ENCODE peak calls at places on chromosomes 2 and 18, in four cellular contexts. C is K562, Q is HCT116, H is HepG2. Z is an unnamed sample.

GRCh38 chr18:63206433-63207153 is 113.0 kb downstream of the BCL2 start:
- DNase-seq in C (no peak), Q (no peak), H (no peak), Z (no peak)

GRCh38 chr18:51044928-51045587 is 15.0 kb downstream of the SMAD4 start:
- DNase-seq in C (peak), Q (no peak), H (no peak), Z (no peak)

GRCh38 chr2:37323176-37323575 is 1.5 kb downstream of the PRKD3 start:
- DNase-seq in C (peak), Q (no peak), H (no peak), Z (no peak)

GRCh38 chr2:97936199-97936598 is 59.5 kb downstream of the TMEM131 start:
- DNase-seq in C (peak), Q (peak), H (peak), Z (no peak)

GRCh38 chr2:126657146-126657635 is 1.2 kb downstream of the GYPC start:
- DNase-seq in C (peak), Q (no peak), H (no peak), Z (no peak)

GRCh38 chr2:178419123-178419522 is 31.9 kb downstream of the PRKRA start:
- DNase-seq in C (no peak), Q (no peak), H (no peak), Z (no peak)

GRCh38 chr2:37378411-37378810 is 34.0 kb downstream of the QPCT start:
- DNase-seq in C (no peak), Q (peak), H (peak), Z (no peak)

GRCh38 chr2:84878459-84878858 is 2.4 kb downstream of the TRABD2A start:
- DNase-seq in C (no peak), Q (no peak), H (peak), Z (no peak)

GRCh38 chr2:232999354-232999753 is 13.7 kb downstream of the NGEF start:
- DNase-seq in C (no peak), Q (no peak), H (peak), Z (no peak)

GRCh38 chr2:219308142-219309093 is 783 bp downstream of the PTPRN start:
- DNase-seq in C (peak), Q (peak), H (peak), Z (no peak)

GRCh38 chr2:174198846-174199564 is 49.3 kb downstream of the OLA1 start:
- DNase-seq in C (no peak), Q (no peak), H (no peak), Z (no peak)

GRCh38 chr2:212441141-212441540 is 97.5 kb downstream of the ERBB4 start:
- DNase-seq in C (peak), Q (no peak), H (no peak), Z (no peak)

GRCh38 chr2:39875182-39875913 is 96.3 kb upstream of the THUMPD2 start:
- DNase-seq in C (no peak), Q (no peak), H (no peak), Z (no peak)

GRCh38 chr2:29314816-29315571 is 199.8 kb downstream of the CLIP4 start:
- DNase-seq in C (no peak), Q (no peak), H (no peak), Z (no peak)

GRCh38 chr2:29309090-29310054 is 194.2 kb downstream of the CLIP4 start:
- DNase-seq in C (peak), Q (peak), H (peak), Z (peak)

GRCh38 chr2:29311458-29311857 is 196.2 kb downstream of the CLIP4 start:
- DNase-seq in C (no peak), Q (no peak), H (no peak), Z (no peak)

GRCh38 chr2:29307522-29307921 is 192.3 kb downstream of the CLIP4 start:
- DNase-seq in C (no peak), Q (no peak), H (no peak), Z (no peak)

DNA sequence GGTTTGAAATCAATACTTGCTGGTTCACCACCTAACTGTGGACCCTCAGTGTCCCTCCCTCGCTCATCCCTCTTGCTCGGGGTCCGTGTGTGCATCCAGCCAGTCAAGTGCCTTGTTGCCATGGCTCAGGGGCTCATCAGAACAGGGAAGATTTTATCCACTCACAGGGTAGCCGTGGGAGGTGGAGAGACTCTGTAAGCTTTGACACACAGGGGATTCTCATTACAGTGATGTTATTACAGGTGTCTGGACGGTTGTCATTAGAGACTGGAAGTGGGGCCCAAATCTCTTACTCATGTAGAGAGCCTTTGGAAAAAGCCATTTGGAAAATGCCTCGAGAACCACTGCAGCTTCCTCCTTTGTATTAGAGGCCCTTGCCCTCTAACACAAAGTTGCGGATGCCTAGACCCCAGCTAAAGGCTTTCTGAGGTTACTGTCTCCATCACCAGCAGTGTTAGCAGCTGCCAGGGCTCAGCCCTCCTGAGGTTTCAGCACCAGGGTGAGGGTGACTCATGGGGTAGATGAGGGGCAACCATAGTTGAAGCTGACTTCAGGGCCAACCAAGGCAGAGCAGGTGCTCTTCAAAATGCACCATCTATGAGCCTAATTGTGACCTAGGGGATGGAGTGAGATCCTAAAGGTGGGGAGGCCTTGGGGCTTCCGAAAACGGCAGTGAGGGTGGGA is 195.6 kb downstream of the CLIP4 start:
- DNase-seq in C (no peak), Q (no peak), H (no peak), Z (no peak)
- TF ChIP-seq REST in C (no peak), Q (no peak), H (no peak), Z (no peak)

GRCh38 chr18:49843778-49844625 is 30.7 kb upstream of the ACAA2 start:
- DNase-seq in C (no peak), Q (no peak), H (no peak), Z (no peak)
- TF ChIP-seq CTCF in C (no peak), Q (no peak), H (no peak), Z (no peak)

GRCh38 chr2:71609441-71609840 is 156.1 kb downstream of the DYSF start:
- DNase-seq in C (no peak), Q (no peak), H (no peak), Z (no peak)
- TF ChIP-seq TCF7L2 in C (no peak), Q (no peak), H (no peak), Z (no peak)

DNA sequence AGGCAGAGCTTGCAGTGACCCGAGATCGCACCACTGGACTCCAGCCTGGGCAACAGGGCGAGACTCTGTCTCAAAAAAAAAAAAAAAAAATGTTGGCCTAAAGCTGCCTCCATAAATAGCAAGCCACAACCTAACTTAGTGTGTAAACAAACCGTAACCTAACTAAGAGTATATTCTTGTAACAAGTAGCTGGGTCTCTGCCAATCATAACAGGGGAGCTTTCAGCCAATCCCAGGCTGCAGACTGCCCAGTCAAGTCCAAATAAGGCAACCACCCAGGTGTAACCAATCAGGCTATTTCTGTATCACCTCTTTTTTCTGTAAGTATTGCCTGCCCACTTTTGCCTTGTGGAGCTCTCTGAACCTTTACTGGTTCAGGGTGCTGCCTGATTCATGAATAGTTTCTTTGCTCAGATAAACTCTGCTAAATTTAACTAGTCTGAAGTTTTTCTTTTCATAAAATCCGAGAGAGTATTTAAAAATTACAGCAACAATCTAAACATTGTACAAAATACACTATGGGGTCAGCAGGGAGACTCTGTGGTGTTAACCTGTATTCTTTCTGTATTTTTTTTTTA is 4.5 kb downstream of the PSTPIP2 start:
- DNase-seq in C (peak), Q (peak), H (peak), Z (no peak)
- TF ChIP-seq REST in C (no peak), Q (no peak), H (no peak), Z (no peak)

GRCh38 chr18:77619523-77619922 is 369.9 kb downstream of the GALR1 start:
- DNase-seq in C (no peak), Q (no peak), H (no peak), Z (no peak)
- TF ChIP-seq CTCF in C (no peak), Q (no peak), H (no peak), Z (no peak)

GRCh38 chr2:240823449-240824336 is 3.7 kb upstream of the KIF1A start:
- DNase-seq in C (no peak), Q (no peak), H (no peak), Z (no peak)

GRCh38 chr2:240820014-240820606 is at the start of gene KIF1A:
- DNase-seq in C (no peak), Q (no peak), H (no peak), Z (no peak)

GRCh38 chr2:240820607-240821428 is 799 bp upstream of the KIF1A start:
- DNase-seq in C (no peak), Q (no peak), H (no peak), Z (no peak)

GRCh38 chr2:240821429-240821778 is 1.4 kb upstream of the KIF1A start:
- DNase-seq in C (no peak), Q (no peak), H (no peak), Z (no peak)

DNA sequence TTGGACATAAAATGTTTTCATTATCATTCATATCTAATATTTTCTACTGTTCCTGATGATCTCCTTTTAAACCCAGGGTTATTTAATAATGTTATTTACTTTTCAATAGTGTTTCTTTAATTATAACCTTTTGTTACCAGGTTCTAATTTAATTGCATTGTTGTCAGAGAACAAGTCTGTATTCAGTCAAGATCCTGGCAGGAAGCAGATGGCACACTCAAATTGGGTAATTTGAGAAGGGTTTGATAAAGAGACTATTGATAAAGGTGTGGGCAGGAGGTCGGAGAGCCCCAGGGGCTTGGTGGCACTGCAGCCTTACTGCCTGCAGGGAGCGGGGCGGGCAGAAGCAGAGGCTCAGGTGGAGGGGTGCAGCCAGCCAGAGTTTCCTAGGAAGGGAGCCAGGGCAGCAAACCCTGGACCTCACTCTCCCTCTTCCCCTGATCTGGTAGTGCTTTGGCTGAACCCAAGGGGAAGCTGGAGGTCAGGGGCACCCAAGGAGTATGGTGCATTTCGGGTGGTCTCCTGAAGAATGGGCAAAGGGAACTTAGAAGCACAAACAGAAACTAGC is 2.3 kb upstream of the KIF1A start:
- DNase-seq in C (no peak), Q (no peak), H (no peak), Z (no peak)
- TF ChIP-seq TCF7L2 in C (no peak), Q (no peak), H (no peak), Z (no peak)

Z was measured in Panc1.